ENCODE peak calls at places on chromosomes 1 and 21, in ten cellular contexts. B is fibroblast of mammary gland, S is thoracic aorta, I is ovary, Z is WERI-Rb-1, P is bronchial epithelial cell, Q is lung, D is mesothelial cell of epicardium, G is dorsolateral prefrontal cortex, N is neural progenitor cell. O is an unnamed sample.

GRCh38 chr1:181021811-181022434 is 747 bp downstream of the STX6 start:
- DNase-seq in B (peak), S (peak), I (peak), Z (peak), P (peak), Q (peak), D (peak), G (peak), N (peak), O (peak)

GRCh38 chr1:116743535-116743934 is 10.7 kb upstream of the CD2 start:
- DNase-seq in B (no peak), S (no peak), I (no peak), Z (no peak), P (no peak), Q (no peak), D (no peak), G (no peak), N (no peak), O (no peak)

GRCh38 chr1:170562644-170563338 is 30.8 kb downstream of the GORAB start:
- DNase-seq in B (peak), S (peak), I (peak), Z (no peak), P (peak), Q (peak), D (peak), G (no peak), N (no peak), O (peak)

GRCh38 chr21:42855143-42855936 is 24.0 kb downstream of the WDR4 start:
- DNase-seq in B (no peak), S (no peak), I (no peak), Z (no peak), P (no peak), Q (peak), D (no peak), G (no peak), N (no peak), O (no peak)

GRCh38 chr1:234961468-234962339 is 166.9 kb downstream of the TOMM20 start:
- DNase-seq in B (peak), S (no peak), I (no peak), Z (no peak), P (peak), Q (no peak), D (no peak), G (no peak), N (no peak), O (peak)

GRCh38 chr1:223208164-223209075 is 65.4 kb upstream of the TLR5 start:
- DNase-seq in B (no peak), S (no peak), I (no peak), Z (no peak), P (no peak), Q (no peak), D (no peak), G (no peak), N (no peak), O (peak)

GRCh38 chr1:208336136-208336535 is 92.0 kb upstream of the PLXNA2 start:
- DNase-seq in B (no peak), S (no peak), I (no peak), Z (no peak), P (no peak), Q (no peak), D (no peak), G (no peak), N (peak), O (no peak)

GRCh38 chr1:88180449-88181108 is 503.5 kb upstream of the PKN2 start:
- DNase-seq in B (peak), S (no peak), I (peak), Z (peak), P (peak), Q (peak), D (peak), G (peak), N (peak), O (peak)

GRCh38 chr21:43291347-43291950 is 122.6 kb downstream of the CRYAA start:
- DNase-seq in B (no peak), S (no peak), I (no peak), Z (no peak), P (no peak), Q (no peak), D (no peak), G (no peak), N (no peak), O (no peak)

GRCh38 chr1:27621067-27621920 is 13.7 kb downstream of the FGR start:
- DNase-seq in B (peak), S (no peak), I (no peak), Z (no peak), P (peak), Q (no peak), D (no peak), G (no peak), N (no peak), O (no peak)

GRCh38 chr1:184801503-184801902 is 46.8 kb upstream of the EDEM3 start:
- DNase-seq in B (peak), S (no peak), I (no peak), Z (no peak), P (peak), Q (no peak), D (no peak), G (no peak), N (no peak), O (peak)

GRCh38 chr1:240004086-240004749 is 87.5 kb upstream of the FMN2 start:
- DNase-seq in B (peak), S (no peak), I (no peak), Z (peak), P (no peak), Q (no peak), D (no peak), G (no peak), N (peak), O (no peak)

GRCh38 chr1:6471086-6471841 is 5.3 kb upstream of the TNFRSF25 start:
- DNase-seq in B (no peak), S (no peak), I (no peak), Z (no peak), P (peak), Q (no peak), D (no peak), G (no peak), N (no peak), O (no peak)

GRCh38 chr1:161119379-161120061 is 1.6 kb downstream of the NIT1 start:
- DNase-seq in B (peak), S (no peak), I (no peak), Z (peak), P (peak), Q (no peak), D (no peak), G (no peak), N (peak), O (peak)

GRCh38 chr1:54391450-54392071 is 14.6 kb downstream of the SSBP3 start:
- DNase-seq in B (no peak), S (no peak), I (no peak), Z (no peak), P (no peak), Q (no peak), D (no peak), G (no peak), N (peak), O (no peak)
- TF ChIP-seq CTCF in B (no peak), S (no peak), I (no peak), Z (no peak), P (no peak), Q (no peak), D (no peak), G (no peak), N (peak), O (no peak)

DNA sequence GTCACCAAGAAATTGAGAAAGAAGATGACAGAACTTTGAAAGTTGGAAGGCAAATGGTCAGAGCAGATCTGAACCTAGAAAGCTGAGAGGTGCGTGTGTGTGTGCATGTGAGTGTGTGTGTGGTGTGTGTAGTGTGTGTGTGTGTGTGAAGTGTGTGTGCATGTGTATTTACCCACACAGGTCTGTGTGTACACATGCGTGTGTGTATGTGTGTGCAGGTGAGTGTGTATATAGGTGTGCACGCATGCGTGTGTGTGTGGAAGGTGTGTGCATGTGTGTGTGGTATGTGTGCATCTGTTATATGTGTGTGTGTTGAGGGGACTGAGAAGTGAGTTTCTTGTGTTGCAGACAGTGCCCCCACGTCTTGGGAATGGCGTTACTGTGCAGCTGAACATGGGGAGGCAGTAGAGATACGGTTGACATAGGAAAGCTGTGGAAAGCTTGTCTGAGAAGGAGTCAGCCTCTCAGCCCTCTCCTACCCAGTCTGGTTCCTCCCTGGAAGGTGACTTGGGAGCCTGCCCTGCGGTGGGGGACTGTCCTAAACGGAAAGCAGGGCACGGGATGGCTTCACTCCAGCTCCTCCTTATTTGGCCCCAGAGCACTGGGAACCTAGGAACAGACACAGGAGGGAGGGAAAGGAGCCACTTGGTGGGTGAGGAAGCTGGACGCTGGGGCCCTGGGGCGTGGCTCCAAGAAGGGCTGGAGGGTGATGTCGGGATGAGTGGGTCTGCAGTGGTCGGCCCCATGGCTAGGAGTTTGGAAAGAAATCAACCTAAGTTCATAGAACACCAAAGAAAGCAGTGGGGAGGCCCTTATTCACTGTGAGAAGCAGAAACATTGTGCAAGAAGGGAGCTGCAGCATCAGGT is 97.2 kb downstream of the PCBP3 start:
- DNase-seq in B (peak), S (no peak), I (no peak), Z (no peak), P (no peak), Q (no peak), D (no peak), G (no peak), N (no peak), O (no peak)
- TF ChIP-seq CTCF in B (no peak), S (no peak), I (no peak), Z (peak), P (no peak), Q (no peak), D (no peak), G (no peak), N (no peak), O (peak)

DNA sequence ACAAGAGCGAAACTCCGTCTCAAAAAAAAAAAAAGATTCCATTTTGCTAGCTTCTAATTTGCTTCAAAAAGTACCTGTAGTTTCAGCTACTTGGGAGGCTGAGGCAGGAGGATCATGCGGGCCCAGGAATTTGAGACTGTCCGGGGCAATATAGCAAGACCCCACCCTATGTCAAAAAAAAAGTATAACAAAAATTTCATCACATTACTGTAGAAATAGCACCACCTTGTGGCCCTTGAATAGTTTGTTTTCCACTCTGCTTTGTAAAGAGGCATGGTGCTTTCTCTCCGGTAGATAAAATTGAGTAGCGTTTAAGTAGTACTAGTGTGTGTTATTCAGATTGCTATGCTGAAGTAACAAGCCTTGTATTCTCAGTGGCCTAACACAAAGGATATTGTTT is 18.2 kb upstream of the MSTO1 start:
- DNase-seq in B (peak), S (no peak), I (no peak), Z (peak), P (peak), Q (no peak), D (no peak), G (no peak), N (peak), O (peak)
- TF ChIP-seq CTCF in B (peak), S (peak), I (peak), Z (peak), P (peak), Q (peak), D (peak), G (peak), N (peak), O (peak)

GRCh38 chr1:177338376-177338775 is 167.6 kb downstream of the BRINP2 start:
- DNase-seq in B (no peak), S (no peak), I (no peak), Z (peak), P (no peak), Q (no peak), D (no peak), G (no peak), N (no peak), O (no peak)

GRCh38 chr1:177346960-177347359 is 176.2 kb downstream of the BRINP2 start:
- DNase-seq in B (no peak), S (no peak), I (no peak), Z (no peak), P (no peak), Q (no peak), D (no peak), G (no peak), N (no peak), O (no peak)

GRCh38 chr1:177341773-177342172 is 171.0 kb downstream of the BRINP2 start:
- DNase-seq in B (no peak), S (no peak), I (no peak), Z (no peak), P (no peak), Q (no peak), D (no peak), G (no peak), N (no peak), O (no peak)

GRCh38 chr1:177340601-177341067 is 169.9 kb downstream of the BRINP2 start:
- DNase-seq in B (peak), S (no peak), I (no peak), Z (no peak), P (no peak), Q (no peak), D (no peak), G (no peak), N (no peak), O (no peak)

GRCh38 chr1:177343445-177343844 is 172.7 kb downstream of the BRINP2 start:
- DNase-seq in B (peak), S (no peak), I (no peak), Z (peak), P (no peak), Q (no peak), D (no peak), G (no peak), N (no peak), O (no peak)
- TF ChIP-seq CTCF in B (peak), S (no peak), I (no peak), Z (peak), P (no peak), Q (no peak), D (no peak), G (no peak), N (no peak), O (no peak)

O was measured in astrocyte of the cerebellum.